ENCODE peak calls at places on chromosomes 1 and 21, in four cellular contexts. W, U, K and Z are unnamed samples.
A peak's percentile ranks its signal among the peaks of the same experiment; 100 is the strongest.

GRCh38 chr1:72892461-72892860 is 610.1 kb upstream of the NEGR1 start:
- DNase-seq in W (no peak), U (no peak), K (no peak), Z (no peak)

GRCh38 chr1:195763907-195764183 is 844.4 kb downstream of the KCNT2 start:
- DNase-seq in W (no peak), U (no peak), K (no peak), Z (no peak)

GRCh38 chr1:117793396-117793795 is 136.0 kb downstream of the GDAP2 start:
- DNase-seq in W (no peak), U (no peak), K (no peak), Z (no peak)

GRCh38 chr1:22591576-22591975 is 28.3 kb downstream of the EPHA8 start:
- DNase-seq in W (no peak), U (no peak), K (no peak), Z (no peak)

GRCh38 chr21:44697811-44698734 is 1.1 kb downstream of the KRTAP10-12 start:
- DNase-seq in W (no peak), U (no peak), K (no peak), Z (no peak)

GRCh38 chr1:39391741-39392679 is 99.4 kb upstream of the BMP8A start:
- DNase-seq in W (peak; percentile 75), U (no peak), K (no peak), Z (no peak)

GRCh38 chr1:202656951-202657646 is 53.2 kb downstream of the SYT2 start:
- DNase-seq in W (peak; percentile 43), U (no peak), K (no peak), Z (no peak)

GRCh38 chr1:193569696-193570269 is 383.4 kb upstream of the B3GALT2 start:
- DNase-seq in W (no peak), U (no peak), K (no peak), Z (no peak)

GRCh38 chr21:44052071-44052829 is 40.1 kb downstream of the TRAPPC10 start:
- DNase-seq in W (no peak), U (no peak), K (no peak), Z (no peak)

GRCh38 chr1:71492298-71493041 is 411.6 kb upstream of the ZRANB2 start:
- DNase-seq in W (no peak), U (no peak), K (no peak), Z (no peak)

GRCh38 chr1:48776400-48777218 is at the start of gene BEND5:
- DNase-seq in W (no peak), U (no peak), K (no peak), Z (peak; percentile 78)

GRCh38 chr1:224454337-224455055 is 19.9 kb upstream of the WDR26 start:
- DNase-seq in W (no peak), U (no peak), K (no peak), Z (no peak)

GRCh38 chr1:67144696-67145095 is 9.9 kb upstream of the C1orf141 start:
- DNase-seq in W (no peak), U (no peak), K (no peak), Z (no peak)
- TF ChIP-seq CTCF in W (peak; percentile 17), U (peak; percentile 43), K (no peak), Z (peak; percentile 55)

DNA sequence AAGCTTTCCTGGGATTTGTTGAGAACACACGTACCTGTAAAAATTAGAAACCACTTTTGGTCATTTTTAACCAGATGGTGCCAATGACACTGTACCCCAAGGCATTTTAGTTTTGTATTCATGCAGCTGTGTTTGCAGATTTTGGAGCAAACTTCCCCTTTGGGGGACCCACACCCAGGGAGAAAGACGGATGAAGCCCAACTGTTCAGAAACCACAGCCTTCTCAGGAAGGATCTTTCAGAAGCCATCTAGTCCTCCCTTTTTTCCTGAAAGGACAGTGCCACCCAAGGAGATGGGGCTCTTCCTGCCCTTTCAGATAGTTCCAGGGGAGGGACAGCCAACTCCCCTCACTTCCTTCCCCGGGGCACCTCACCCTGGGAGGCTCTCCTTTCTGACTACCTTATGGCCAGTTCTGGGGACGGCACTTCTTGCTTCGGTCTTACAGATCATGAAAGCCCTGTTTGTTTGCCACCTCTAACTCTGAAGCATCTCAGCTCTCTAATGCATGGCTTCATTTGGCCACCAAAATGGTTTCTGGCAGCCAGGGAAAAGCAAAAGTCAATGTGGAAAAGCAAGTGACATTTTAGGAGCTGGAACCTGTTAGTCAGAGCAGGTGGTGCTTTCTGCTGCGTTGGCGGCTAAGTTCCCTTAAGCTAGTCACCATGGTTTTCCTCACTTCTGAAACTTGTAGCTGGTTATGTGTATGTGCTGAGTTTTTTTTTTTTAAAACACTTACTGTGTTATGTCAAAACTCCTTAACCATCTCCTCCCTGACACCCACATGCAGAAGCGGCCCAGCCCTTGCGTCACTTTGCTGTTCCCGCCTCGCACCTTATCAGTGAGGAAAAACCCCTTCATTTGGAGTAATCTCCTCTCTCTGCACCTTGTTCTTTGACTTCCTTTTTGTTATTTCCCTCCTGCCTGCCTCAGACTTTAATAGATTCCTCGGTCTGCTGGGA is 10.1 kb downstream of the TMCC2 start:
- DNase-seq in W (no peak), U (peak; percentile 21), K (no peak), Z (no peak)
- TF ChIP-seq CTCF in W (no peak), U (no peak), K (no peak), Z (no peak)

GRCh38 chr1:20329793-20330542 is 39.3 kb downstream of the VWA5B1 start:
- DNase-seq in W (no peak), U (no peak), K (no peak), Z (no peak)
- TF ChIP-seq CTCF in W (peak; percentile 10), U (peak; percentile 22), K (no peak), Z (no peak)

DNA sequence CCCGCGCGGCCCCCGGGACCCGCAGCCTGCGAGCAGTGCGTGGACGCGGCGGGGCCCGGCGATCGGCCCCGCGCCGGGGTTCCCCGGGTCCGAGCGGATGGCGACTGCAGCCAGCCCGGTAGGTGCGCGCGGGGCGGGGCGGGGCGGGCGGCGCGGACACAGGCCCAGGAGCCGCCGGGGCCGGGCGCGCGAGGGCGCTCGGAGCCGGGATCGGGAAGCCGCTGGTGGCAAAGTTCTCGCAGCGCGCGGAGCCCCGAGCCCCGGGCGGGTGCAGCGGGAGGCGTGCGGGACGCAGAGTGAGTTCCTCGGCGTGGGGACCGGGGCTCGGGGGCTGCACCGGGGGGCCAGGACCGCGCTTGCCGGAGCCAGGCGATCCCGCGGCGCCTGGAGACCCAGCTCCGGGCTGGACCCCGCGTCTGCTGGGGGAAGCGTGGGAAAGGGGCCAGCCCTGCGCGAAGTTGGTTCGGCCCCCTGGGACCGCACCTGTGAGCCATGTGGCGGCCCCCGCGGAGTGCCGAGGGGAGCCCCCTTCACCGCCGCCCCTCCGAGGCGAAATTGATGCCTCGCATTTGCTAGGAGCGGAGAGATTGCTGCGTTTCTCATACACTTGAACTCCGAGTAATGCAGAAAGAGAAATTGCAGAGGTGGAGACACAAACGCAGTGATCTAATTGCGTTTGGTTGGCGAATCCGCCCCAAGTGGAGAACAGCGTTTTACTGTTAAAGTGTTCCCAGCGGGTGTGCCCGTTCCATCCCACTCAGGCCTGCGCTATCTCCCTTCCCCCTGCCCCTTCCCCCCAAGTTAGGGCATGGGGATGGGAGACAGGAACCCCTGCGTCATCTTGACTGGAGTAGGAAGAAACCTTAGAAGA is 228.9 kb upstream of the TMEM51 start:
- DNase-seq in W (no peak), U (no peak), K (no peak), Z (peak; percentile 63)
- TF ChIP-seq CTCF in W (peak; percentile 37), U (no peak), K (no peak), Z (no peak)

GRCh38 chr1:17629460-17629859 is 90.0 kb downstream of the ARHGEF10L start:
- DNase-seq in W (no peak), U (no peak), K (no peak), Z (no peak)
- TF ChIP-seq CTCF in W (no peak), U (peak; percentile 38), K (no peak), Z (peak; percentile 32)

DNA sequence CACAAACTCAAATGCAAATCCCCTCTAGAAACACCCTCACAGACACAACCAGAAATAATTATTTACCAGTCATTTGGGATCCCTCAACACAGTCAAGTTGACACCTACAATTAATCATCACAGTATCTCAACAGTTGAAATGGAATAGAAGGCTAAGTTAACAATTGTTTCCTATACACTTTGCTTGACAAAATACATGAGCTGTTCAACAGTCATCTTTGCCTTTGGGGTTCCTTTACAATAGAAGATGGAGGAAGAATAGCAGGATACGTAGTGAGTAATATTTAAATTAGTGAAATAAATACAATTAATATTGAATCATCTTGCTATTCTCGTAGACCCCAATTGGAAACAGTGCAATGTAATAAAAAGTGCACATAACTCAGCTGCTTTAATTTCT is 487.3 kb upstream of the ADAMTS5 start:
- DNase-seq in W (no peak), U (no peak), K (no peak), Z (no peak)
- TF ChIP-seq CTCF in W (no peak), U (no peak), K (no peak), Z (no peak)

DNA sequence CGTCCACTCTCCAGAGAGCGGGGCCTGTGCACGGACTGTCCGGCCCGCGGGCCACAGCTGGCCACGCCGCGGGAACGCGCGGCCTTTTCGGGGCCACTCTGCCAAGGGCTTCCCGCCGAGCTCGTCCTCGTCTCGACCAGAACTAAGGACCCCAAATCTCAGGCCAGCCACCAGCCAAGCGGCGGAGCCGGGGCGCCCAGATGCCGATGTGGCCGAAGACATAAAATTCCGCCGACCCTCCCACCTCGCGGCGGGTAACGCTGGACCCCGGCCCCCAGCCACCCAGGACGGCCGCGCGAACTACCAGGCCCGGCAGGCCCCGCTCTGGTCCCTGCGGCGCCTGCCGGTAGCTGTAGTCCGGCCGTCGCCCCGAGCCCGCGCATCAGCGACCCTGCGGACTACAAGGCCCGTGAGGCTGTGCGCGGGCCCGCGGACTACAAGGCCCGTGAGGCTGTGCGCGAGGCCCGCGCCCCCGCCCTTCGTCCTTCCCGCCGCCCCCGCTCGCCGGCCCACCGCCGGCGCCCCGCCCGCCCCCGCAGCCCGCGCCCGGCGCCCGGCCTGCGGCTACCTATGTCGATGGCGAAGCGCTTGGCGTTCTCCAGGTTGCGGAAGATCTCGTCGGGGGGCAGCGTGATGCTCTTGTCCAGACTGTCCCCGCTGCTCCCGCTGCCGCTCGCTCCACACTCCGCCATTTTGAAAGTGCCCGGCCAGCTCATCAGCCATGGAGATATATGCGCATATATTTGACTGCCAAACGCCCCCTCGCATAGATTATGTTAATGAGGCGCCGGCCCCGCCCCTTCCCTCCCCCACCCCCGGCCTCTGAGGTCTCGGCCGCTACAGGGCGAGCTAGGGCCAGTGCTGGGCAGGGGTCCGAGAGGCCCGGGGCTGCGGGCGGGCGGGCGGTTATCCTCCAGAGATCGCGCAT is at the start of gene PANK4:
- DNase-seq in W (peak; percentile 93), U (peak; percentile 77), K (peak; percentile 74), Z (peak; percentile 94)
- TF ChIP-seq CTCF in W (no peak), U (no peak), K (no peak), Z (no peak)

GRCh38 chr1:31831397-31832378 is 15.9 kb upstream of the SPOCD1 start:
- DNase-seq in W (no peak), U (no peak), K (no peak), Z (no peak)

GRCh38 chr1:31830511-31830910 is 14.7 kb upstream of the SPOCD1 start:
- DNase-seq in W (no peak), U (no peak), K (no peak), Z (no peak)

GRCh38 chr1:31830065-31830464 is 14.2 kb upstream of the SPOCD1 start:
- DNase-seq in W (no peak), U (no peak), K (no peak), Z (no peak)

GRCh38 chr1:31828926-31829690 is 13.3 kb upstream of the SPOCD1 start:
- DNase-seq in W (no peak), U (no peak), K (no peak), Z (no peak)

DNA sequence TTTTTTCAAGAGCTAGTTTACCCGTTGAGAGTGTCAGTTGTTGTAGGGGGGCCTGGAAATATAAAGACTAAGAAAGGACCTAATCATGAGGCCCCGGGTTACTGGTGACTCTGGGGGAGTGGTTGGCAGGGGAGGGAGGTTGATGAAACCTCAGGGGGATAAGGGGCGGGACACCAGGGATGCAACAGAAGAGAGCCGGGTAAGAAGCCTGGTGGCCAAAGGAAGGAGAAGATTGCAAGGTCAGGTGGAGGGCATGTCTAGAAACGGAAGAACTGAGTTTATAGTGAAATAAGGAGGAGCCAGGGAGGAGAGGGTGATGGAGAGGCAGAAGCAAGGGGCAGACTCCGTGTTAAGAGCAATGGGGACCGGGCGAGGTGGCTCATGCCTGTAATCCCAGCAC is 12.5 kb upstream of the SPOCD1 start:
- DNase-seq in W (no peak), U (no peak), K (no peak), Z (no peak)
- TF ChIP-seq CTCF in W (no peak), U (no peak), K (no peak), Z (no peak)

GRCh38 chr1:222009105-222009730 is 267.3 kb upstream of the DUSP10 start:
- DNase-seq in W (peak; percentile 29), U (no peak), K (no peak), Z (no peak)
- TF ChIP-seq CTCF in W (peak; percentile 68), U (peak; percentile 42), K (no peak), Z (no peak)